ENCODE peak calls at places on chromosome 17, in seven cellular contexts. S is OCI-LY7, M is left ventricle myocardium inferior, Y is A673, X is cardiac muscle cell, R is WTC11, P is stomach. T is an unnamed sample.

GRCh38 chr17:32021618-32021955 is 14.4 kb downstream of the LRRC37B start:
- DNase-seq in X (no peak), R (no peak), Y (no peak), P (no peak), S (no peak), M (no peak), T (no peak)

GRCh38 chr17:21199311-21199710 is 14.7 kb downstream of the TMEM11 start:
- DNase-seq in M (no peak), R (peak), Y (no peak), X (peak), S (no peak), P (no peak), T (no peak)

GRCh38 chr17:55479903-55480302 is 31.3 kb downstream of the SMIM36 start:
- DNase-seq in M (no peak), P (no peak), Y (no peak), X (no peak), S (no peak), R (no peak), T (no peak)

GRCh38 chr17:81991684-81992513 is 14.5 kb downstream of the ASPSCR1 start:
- DNase-seq in X (peak), S (no peak), Y (no peak), M (peak), P (peak), R (peak), T (no peak)

GRCh38 chr17:28646039-28646754 is 1.2 kb upstream of the BLTP2 start:
- DNase-seq in Y (no peak), M (no peak), S (no peak), X (no peak), R (no peak), P (no peak), T (no peak)

GRCh38 chr17:43784628-43785101 is 4.4 kb downstream of the CFAP97D1 start:
- DNase-seq in X (peak), R (no peak), Y (no peak), M (no peak), P (no peak), S (no peak), T (no peak)

GRCh38 chr17:46772879-46773620 is 45.4 kb downstream of the WNT3 start:
- DNase-seq in X (no peak), P (no peak), Y (no peak), S (peak), M (no peak), R (peak), T (peak)

GRCh38 chr17:81322271-81323082 is 27.4 kb upstream of the SLC38A10 start:
- DNase-seq in Y (peak), S (peak), X (no peak), R (peak), M (no peak), P (no peak), T (peak)

GRCh38 chr17:49633762-49634486 is 44.0 kb downstream of the SPOP start:
- DNase-seq in S (no peak), Y (no peak), X (no peak), M (no peak), R (no peak), P (no peak), T (no peak)

GRCh38 chr17:40480501-40481003 is 20.9 kb downstream of the TNS4 start:
- DNase-seq in X (no peak), M (no peak), S (peak), R (no peak), P (peak), Y (no peak), T (peak)

GRCh38 chr17:12521416-12521815 is 144.3 kb upstream of the MYOCD start:
- DNase-seq in R (no peak), P (no peak), M (no peak), S (no peak), X (no peak), Y (no peak), T (no peak)

GRCh38 chr17:6713130-6713917 is at the start of gene SLC13A5:
- DNase-seq in S (no peak), R (peak), M (no peak), P (no peak), X (peak), Y (peak), T (peak)

GRCh38 chr17:7885357-7886226 is 3.0 kb upstream of the CHD3 start:
- DNase-seq in R (peak), X (peak), M (peak), S (peak), P (peak), Y (peak), T (peak)

GRCh38 chr17:47797797-47798196 is 23.8 kb downstream of the OSBPL7 start:
- DNase-seq in X (peak), P (no peak), S (peak), M (no peak), Y (no peak), R (peak), T (no peak)

GRCh38 chr17:43211123-43211479 is 574 bp upstream of the TMEM106A start:
- DNase-seq in S (no peak), M (no peak), Y (no peak), R (no peak), X (no peak), P (no peak), T (peak)

GRCh38 chr17:41486809-41487530 is 2.7 kb downstream of the KRT36 start:
- DNase-seq in M (no peak), S (peak), Y (no peak), P (peak), R (peak), X (no peak), T (peak)

GRCh38 chr17:82876149-82876548 is 36.3 kb upstream of the ZNF750 start:
- DNase-seq in S (no peak), R (no peak), X (peak), P (no peak), M (no peak), Y (no peak), T (no peak)

GRCh38 chr17:41455236-41455635 is 11.9 kb downstream of the KRT32 start:
- DNase-seq in R (no peak), Y (no peak), M (no peak), S (no peak), P (no peak), X (no peak), T (no peak)

GRCh38 chr17:81250286-81251090 is 11.4 kb downstream of the NDUFAF8 start:
- DNase-seq in S (peak), X (no peak), R (no peak), Y (no peak), M (no peak), P (no peak), T (no peak)

GRCh38 chr17:7836596-7837374 is 2.8 kb downstream of the KDM6B start:
- DNase-seq in Y (peak), X (peak), S (peak), M (peak), R (peak), P (peak), T (no peak)

GRCh38 chr17:65799454-65799853 is 238.0 kb upstream of the AXIN2 start:
- DNase-seq in S (no peak), M (no peak), Y (no peak), P (no peak), X (no peak), R (no peak), T (no peak)

GRCh38 chr17:73289549-73290254 is 22.1 kb downstream of the CDC42EP4 start:
- DNase-seq in P (no peak), S (no peak), M (no peak), Y (no peak), R (no peak), X (no peak), T (no peak)
- TF ChIP-seq CTCF in P (no peak), S (no peak), M (no peak), Y (no peak), R (no peak), X (no peak), T (no peak)

GRCh38 chr17:64778367-64779290 is 116.5 kb upstream of the SMURF2 start:
- DNase-seq in X (peak), S (peak), R (peak), Y (peak), P (peak), M (peak), T (peak)
- TF ChIP-seq CTCF in X (no peak), S (no peak), R (no peak), Y (no peak), P (no peak), M (no peak), T (no peak)

GRCh38 chr17:79942011-79942405 is 93.7 kb downstream of the TBC1D16 start:
- DNase-seq in Y (no peak), P (no peak), X (no peak), S (no peak), M (peak), R (peak), T (no peak)

GRCh38 chr17:79939755-79940154 is 95.9 kb downstream of the TBC1D16 start:
- DNase-seq in Y (no peak), S (no peak), M (no peak), R (no peak), X (no peak), P (no peak), T (no peak)

GRCh38 chr17:79940381-79941087 is 95.1 kb downstream of the TBC1D16 start:
- DNase-seq in S (no peak), X (no peak), M (no peak), P (no peak), R (peak), Y (no peak), T (no peak)

GRCh38 chr17:79942591-79943353 is 92.9 kb downstream of the TBC1D16 start:
- DNase-seq in X (peak), M (peak), S (peak), Y (no peak), R (peak), P (no peak), T (no peak)

DNA sequence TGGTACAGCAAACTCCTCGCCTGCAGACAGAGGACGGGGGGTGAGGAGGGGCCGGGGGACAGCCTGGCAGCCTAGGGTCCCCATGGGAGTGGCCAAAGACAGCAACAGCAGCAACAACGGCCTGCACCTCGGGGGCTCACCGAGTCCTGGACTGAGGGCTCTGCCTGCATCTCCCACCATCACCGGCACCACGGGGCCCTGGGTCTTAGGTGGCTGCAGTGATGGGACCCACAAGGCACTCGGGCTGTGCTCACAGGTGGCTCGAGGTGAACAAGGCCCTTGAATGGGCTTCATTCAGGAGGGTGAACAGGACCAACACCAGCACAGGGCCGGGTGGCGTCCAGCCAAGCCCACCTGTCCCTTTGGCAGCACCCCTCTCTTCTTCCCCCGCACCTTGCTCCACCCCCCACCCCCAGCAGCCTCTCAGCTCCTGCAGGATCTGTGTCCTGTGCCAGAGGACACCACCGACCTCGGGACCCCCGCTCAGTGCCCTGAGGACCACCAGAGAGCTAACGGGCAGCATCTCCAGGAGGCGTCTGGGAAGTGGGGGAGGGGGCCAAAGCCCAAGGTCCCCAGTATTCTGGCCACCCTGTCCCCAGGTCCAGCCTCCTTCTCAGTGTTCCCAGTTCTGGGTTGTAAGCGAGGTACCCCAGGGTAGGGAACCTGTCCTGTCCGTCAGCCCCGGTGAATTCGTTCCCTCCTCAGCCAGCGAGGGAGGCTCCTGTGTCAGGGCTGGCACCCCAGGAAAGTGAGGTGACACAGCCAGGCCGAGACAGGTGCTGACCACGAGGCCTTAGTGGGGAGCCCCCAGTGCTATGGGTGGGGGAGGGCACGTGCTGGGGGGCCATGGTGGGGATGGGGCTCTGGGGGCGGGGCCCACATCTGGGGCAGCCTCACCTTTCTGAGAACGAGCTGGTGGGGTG is 94.3 kb downstream of the TBC1D16 start:
- DNase-seq in M (peak), X (no peak), Y (no peak), P (no peak), S (no peak), R (peak), T (no peak)
- TF ChIP-seq CTCF in M (no peak), X (no peak), Y (no peak), P (no peak), S (no peak), R (no peak), T (no peak)

GRCh38 chr17:38559025-38559879 is 46.5 kb downstream of the SRCIN1 start:
- DNase-seq in S (peak), Y (peak), P (peak), R (peak), X (peak), M (peak), T (peak)

GRCh38 chr17:38561416-38562214 is 44.1 kb downstream of the SRCIN1 start:
- DNase-seq in P (no peak), X (no peak), R (peak), Y (no peak), S (no peak), M (no peak), T (no peak)

GRCh38 chr17:38558751-38559024 is 47.1 kb downstream of the SRCIN1 start:
- DNase-seq in X (no peak), S (no peak), P (no peak), Y (no peak), R (no peak), M (no peak), T (no peak)

GRCh38 chr17:38560503-38561318 is 45.0 kb downstream of the SRCIN1 start:
- DNase-seq in Y (no peak), P (no peak), S (no peak), M (no peak), X (peak), R (no peak), T (no peak)

DNA sequence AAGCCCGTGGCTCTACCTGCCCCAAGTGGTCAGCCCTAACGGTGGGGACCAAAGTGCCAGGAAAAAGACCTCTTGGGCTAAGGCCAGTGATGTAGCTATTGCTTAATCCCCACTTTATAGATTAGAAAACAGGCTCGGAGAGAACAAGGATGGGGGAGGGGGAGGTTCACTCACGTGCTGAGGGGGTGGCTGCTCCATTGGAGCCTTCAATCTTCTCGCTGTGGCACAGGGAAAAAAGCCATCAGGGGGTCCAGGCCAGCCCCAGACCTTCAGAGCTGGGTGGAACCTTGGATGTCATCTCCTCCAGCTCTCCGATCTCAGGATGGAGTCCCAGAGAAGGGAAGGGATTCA is 45.9 kb downstream of the SRCIN1 start:
- DNase-seq in P (no peak), Y (no peak), X (peak), R (no peak), S (no peak), M (no peak), T (no peak)
- TF ChIP-seq CTCF in P (no peak), Y (no peak), X (no peak), R (no peak), S (no peak), M (no peak), T (no peak)

DNA sequence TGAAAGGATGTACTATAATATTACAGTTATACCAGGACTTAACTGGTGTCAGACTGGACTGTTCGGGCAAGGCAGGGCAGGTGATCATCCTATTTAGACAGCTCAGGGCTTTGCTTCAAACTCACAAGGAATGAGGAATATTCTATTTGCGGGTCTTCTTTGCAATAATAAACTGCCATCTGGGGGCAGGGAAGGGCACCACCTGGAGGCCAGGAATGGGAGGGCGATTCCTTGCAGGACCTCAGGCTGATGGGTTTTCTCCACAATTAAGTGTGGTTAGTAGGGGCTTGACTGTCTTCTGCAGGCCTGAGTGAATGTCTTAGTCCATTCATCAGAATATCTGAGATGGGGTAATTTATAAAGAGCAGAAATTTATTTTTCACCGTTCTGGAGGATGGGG is 424.1 kb downstream of the CA10 start:
- DNase-seq in M (no peak), X (no peak), R (peak), S (no peak), Y (no peak), P (no peak), T (no peak)
- TF ChIP-seq CTCF in M (peak), X (no peak), R (peak), S (peak), Y (no peak), P (no peak), T (peak)

GRCh38 chr17:44976198-44976597 is 8.1 kb upstream of the C1QL1 start:
- DNase-seq in R (no peak), Y (no peak), P (no peak), M (no peak), X (no peak), S (no peak), T (no peak)

GRCh38 chr17:44978807-44979206 is 10.7 kb upstream of the C1QL1 start:
- DNase-seq in Y (no peak), P (no peak), X (no peak), M (no peak), S (no peak), R (no peak), T (no peak)

GRCh38 chr17:44977740-44978584 is 9.9 kb upstream of the C1QL1 start:
- DNase-seq in Y (no peak), P (no peak), X (no peak), R (no peak), S (no peak), M (no peak), T (no peak)

GRCh38 chr17:44979426-44980273 is 11.5 kb upstream of the C1QL1 start:
- DNase-seq in R (no peak), P (no peak), Y (no peak), S (no peak), M (peak), X (no peak), T (no peak)

GRCh38 chr17:44977065-44977464 is 9.0 kb upstream of the C1QL1 start:
- DNase-seq in R (no peak), M (no peak), P (no peak), S (peak), Y (no peak), X (no peak), T (no peak)
- TF ChIP-seq CTCF in R (no peak), M (no peak), P (no peak), S (peak), Y (no peak), X (no peak), T (no peak)

DNA sequence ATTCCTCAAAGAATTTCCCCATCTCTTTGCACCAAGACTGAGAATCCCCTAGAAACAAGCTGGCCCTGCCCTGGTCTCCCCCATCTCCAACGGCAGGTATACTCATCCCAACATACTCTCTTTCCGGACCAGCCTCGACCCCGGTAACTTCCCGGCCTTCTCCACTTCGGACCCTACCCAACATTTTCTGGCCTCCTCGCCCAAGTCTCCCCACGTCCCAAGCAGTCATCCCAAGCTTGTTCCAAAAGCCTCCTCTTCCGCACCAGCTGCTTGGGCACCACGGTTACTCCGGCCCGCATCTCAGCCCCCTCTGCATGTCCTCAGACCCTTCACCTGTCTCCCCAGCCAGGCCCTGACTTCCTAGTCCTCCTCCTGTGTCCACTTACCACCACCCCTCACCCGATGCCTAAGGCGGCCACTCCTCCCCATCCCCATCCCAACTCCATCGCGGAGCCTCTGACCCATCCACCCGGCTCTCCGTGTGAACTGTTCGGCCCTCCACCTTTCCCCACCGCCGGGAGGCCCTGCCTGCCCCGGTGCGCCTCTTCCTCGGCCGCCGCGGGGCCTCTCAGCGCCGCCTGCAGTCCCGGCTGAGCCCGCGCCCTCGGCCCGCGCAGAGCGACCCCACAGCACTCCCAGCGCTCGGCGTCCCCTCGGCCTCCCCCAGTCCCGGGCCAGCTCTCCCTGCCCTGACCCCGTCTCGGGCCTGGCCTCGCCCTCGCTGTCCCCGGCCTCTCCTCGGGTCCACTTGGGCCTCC is 993 bp downstream of the PITPNA start:
- DNase-seq in X (peak), M (no peak), P (no peak), R (peak), S (peak), Y (no peak), T (peak)
- TF ChIP-seq CTCF in X (peak), M (peak), P (no peak), R (no peak), S (peak), Y (no peak), T (peak)

DNA sequence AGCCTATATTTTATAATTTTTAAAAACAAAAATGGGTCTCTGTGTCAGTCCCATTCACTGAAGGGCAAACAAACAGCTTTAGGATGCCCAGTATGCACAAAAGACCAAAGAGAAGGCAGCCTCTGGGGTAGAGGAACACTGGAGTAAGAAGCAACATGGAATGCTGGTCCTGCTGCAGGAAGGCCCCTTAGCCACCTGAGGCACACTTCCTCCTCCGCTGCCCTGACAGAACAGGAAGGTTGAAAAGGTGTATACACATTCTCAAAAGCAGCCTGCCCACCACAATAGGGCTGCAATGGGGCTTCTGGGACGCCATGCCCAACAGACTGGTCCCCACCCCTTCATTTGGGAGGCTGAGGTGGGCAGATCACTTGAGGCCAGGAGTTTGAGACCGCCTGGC is 19.5 kb downstream of the TOM1L2 start:
- DNase-seq in R (peak), Y (no peak), S (no peak), M (no peak), X (no peak), P (no peak), T (no peak)
- TF ChIP-seq CTCF in R (no peak), Y (no peak), S (peak), M (no peak), X (no peak), P (no peak), T (no peak)

GRCh38 chr17:8965394-8966168 is at the start of gene PIK3R5:
- DNase-seq in M (peak), X (no peak), P (peak), Y (no peak), R (peak), S (peak), T (peak)
- TF ChIP-seq CTCF in M (no peak), X (no peak), P (no peak), Y (no peak), R (no peak), S (no peak), T (no peak)